ENCODE peak calls at places on chromosomes 12 and 14, in six cellular contexts. B is mammary epithelial cell, T is non-pigmented ciliary epithelial cell, L is small intestine, R is amygdala, F is neural crest cell. I is an unnamed sample.

GRCh38 chr12:103725398-103725797 is 115.6 kb downstream of the NT5DC3 start:
- DNase-seq in B (no peak), T (no peak), L (no peak), R (no peak), F (no peak), I (no peak)

GRCh38 chr14:100546051-100546443 is 41.2 kb downstream of the BEGAIN start:
- DNase-seq in B (no peak), T (no peak), L (no peak), R (no peak), F (no peak), I (no peak)

GRCh38 chr14:30243805-30244204 is 315.2 kb upstream of the G2E3 start:
- DNase-seq in B (peak), T (peak), L (no peak), R (no peak), F (no peak), I (no peak)

GRCh38 chr12:14326699-14327098 is 38.8 kb upstream of the ATF7IP start:
- DNase-seq in B (no peak), T (peak), L (no peak), R (no peak), F (no peak), I (no peak)

GRCh38 chr12:48356041-48356768 is 5.5 kb upstream of the ZNF641 start:
- DNase-seq in B (peak), T (no peak), L (no peak), R (no peak), F (no peak), I (no peak)

GRCh38 chr14:72619071-72619710 is 274.7 kb downstream of the DPF3 start:
- DNase-seq in B (peak), T (no peak), L (no peak), R (no peak), F (no peak), I (no peak)

GRCh38 chr12:92927436-92928116 is 1.5 kb downstream of the EEA1 start:
- DNase-seq in B (peak), T (no peak), L (peak), R (no peak), F (no peak), I (peak)

GRCh38 chr12:1533602-1534304 is 60.6 kb downstream of the FBXL14 start:
- DNase-seq in B (peak), T (peak), L (no peak), R (no peak), F (no peak), I (peak)

GRCh38 chr12:110921262-110921661 is 883 bp upstream of the MYL2 start:
- DNase-seq in B (peak), T (no peak), L (no peak), R (no peak), F (no peak), I (no peak)

GRCh38 chr14:93892923-93893549 is 34.1 kb upstream of the FAM181A start:
- DNase-seq in B (peak), T (peak), L (peak), R (peak), F (peak), I (peak)

GRCh38 chr12:93857279-93857894 is 180.2 kb downstream of the CRADD start:
- DNase-seq in B (peak), T (no peak), L (no peak), R (no peak), F (no peak), I (no peak)

GRCh38 chr12:66538970-66539369 is 139.9 kb downstream of the GRIP1 start:
- DNase-seq in B (peak), T (no peak), L (no peak), R (no peak), F (no peak), I (no peak)

GRCh38 chr14:55200646-55201045 is 9.3 kb upstream of the DLGAP5 start:
- DNase-seq in B (no peak), T (no peak), L (no peak), R (no peak), F (no peak), I (no peak)

GRCh38 chr12:113030875-113031525 is 25.5 kb upstream of the DTX1 start:
- DNase-seq in B (peak), T (peak), L (peak), R (peak), F (peak), I (peak)

GRCh38 chr12:1277905-1278304 is 286.9 kb downstream of the ERC1 start:
- DNase-seq in B (no peak), T (no peak), L (no peak), R (no peak), F (no peak), I (peak)

GRCh38 chr12:58529114-58529665 is 391.1 kb downstream of the LRIG3 start:
- DNase-seq in B (peak), T (peak), L (no peak), R (no peak), F (no peak), I (no peak)

GRCh38 chr14:64795921-64796320 is 83.8 kb downstream of the SPTB start:
- DNase-seq in B (no peak), T (no peak), L (no peak), R (no peak), F (no peak), I (no peak)

GRCh38 chr14:30058401-30058800 is 130.8 kb upstream of the PRKD1 start:
- DNase-seq in B (no peak), T (no peak), L (no peak), R (no peak), F (no peak), I (no peak)

GRCh38 chr14:105412768-105413541 is 6.7 kb upstream of the MTA1 start:
- DNase-seq in B (no peak), T (no peak), L (no peak), R (no peak), F (no peak), I (no peak)

GRCh38 chr12:3405821-3406220 is 85.2 kb upstream of the PRMT8 start:
- DNase-seq in B (no peak), T (no peak), L (no peak), R (no peak), F (no peak), I (no peak)

GRCh38 chr12:48712209-48712608 is 4.3 kb downstream of the CCNT1 start:
- DNase-seq in B (no peak), T (no peak), L (no peak), R (no peak), F (no peak), I (no peak)

GRCh38 chr12:109637996-109638395 is 64.4 kb downstream of the MVK start:
- DNase-seq in B (no peak), T (no peak), L (no peak), R (no peak), F (no peak), I (no peak)

GRCh38 chr14:59482471-59483331 is 1.5 kb downstream of the L3HYPDH start:
- DNase-seq in B (peak), T (peak), L (peak), R (no peak), F (no peak), I (no peak)

GRCh38 chr14:89165189-89165809 is 251.7 kb downstream of the FOXN3 start:
- DNase-seq in B (no peak), T (no peak), L (peak), R (no peak), F (no peak), I (no peak)

GRCh38 chr12:52514471-52515318 is 5.5 kb downstream of the KRT5 start:
- DNase-seq in B (peak), T (no peak), L (no peak), R (no peak), F (no peak), I (no peak)

GRCh38 chr12:114875323-114875722 is 191.3 kb upstream of the TBX3 start:
- DNase-seq in B (no peak), T (no peak), L (peak), R (no peak), F (no peak), I (no peak)

GRCh38 chr12:80607361-80608135 is 99.9 kb upstream of the MYF6 start:
- DNase-seq in B (no peak), T (no peak), L (no peak), R (no peak), F (no peak), I (no peak)

GRCh38 chr12:99767809-99768208 is 120.3 kb downstream of the GARIN6 start:
- DNase-seq in B (peak), T (no peak), L (no peak), R (no peak), F (no peak), I (peak)

GRCh38 chr12:86521870-86522269 is 265.7 kb upstream of the MGAT4C start:
- DNase-seq in B (no peak), T (no peak), L (no peak), R (no peak), F (no peak), I (no peak)

GRCh38 chr14:101058571-101058970 is 155.0 kb upstream of the RTL1 start:
- DNase-seq in B (peak), T (no peak), L (no peak), R (no peak), F (no peak), I (no peak)

GRCh38 chr14:69133206-69134125 is 19.5 kb downstream of the DCAF5 start:
- DNase-seq in B (peak), T (peak), L (no peak), R (no peak), F (no peak), I (no peak)

GRCh38 chr14:97337267-97337666 is 540.1 kb downstream of the VRK1 start:
- DNase-seq in B (no peak), T (no peak), L (no peak), R (no peak), F (no peak), I (no peak)

GRCh38 chr14:63438065-63438757 is 105.0 kb downstream of the PPP2R5E start:
- DNase-seq in B (peak), T (peak), L (peak), R (no peak), F (no peak), I (peak)

GRCh38 chr12:49043856-49044258 is 16.7 kb downstream of the KMT2D start:
- DNase-seq in B (peak), T (no peak), L (peak), R (peak), F (peak), I (peak)

I was measured in Jurkat, Clone E6-1.